ENCODE peak calls at places on chromosome 1, in eight cellular contexts. Z is H1, X is K562, W is HCT116, C is A549, T is HepG2, M is GM12878, Q is endothelial cell of umbilical vein. I is an unnamed sample.

GRCh38 chr1:108505766-108506075 is 54.2 kb upstream of the EEIG2 start:
- DNase-seq in Z (no peak), X (no peak), W (no peak), C (no peak), T (no peak), M (no peak), Q (no peak), I (peak; percentile 84)

GRCh38 chr1:61337981-61338848 is 255.9 kb downstream of the NFIA start:
- DNase-seq in Z (no peak), X (no peak), W (peak; percentile 73), C (peak; percentile 66), T (peak; percentile 91), M (no peak), Q (peak; percentile 93), I (peak; percentile 4)

GRCh38 chr1:212721388-212722247 is 22.0 kb upstream of the BATF3 start:
- DNase-seq in Z (no peak), X (peak; percentile 64), W (no peak), C (peak; percentile 28), T (peak; percentile 92), M (no peak), Q (peak; percentile 25), I (peak; percentile 65)

GRCh38 chr1:44294588-44295007 is 60.5 kb downstream of the ERI3 start:
- DNase-seq in Z (peak; percentile 61), X (peak; percentile 78), W (peak; percentile 2), C (peak; percentile 28), T (peak; percentile 31), M (no peak), Q (no peak), I (no peak)

GRCh38 chr1:185644531-185644930 is 89.7 kb upstream of the HMCN1 start:
- DNase-seq in Z (no peak), X (no peak), W (no peak), C (no peak), T (no peak), M (no peak), Q (no peak), I (peak; percentile 11)

GRCh38 chr1:229229137-229229720 is 41.7 kb upstream of the RAB4A start:
- DNase-seq in Z (peak; percentile 50), X (no peak), W (no peak), C (peak; percentile 60), T (no peak), M (no peak), Q (no peak), I (peak; percentile 48)

GRCh38 chr1:37479255-37480124 is 5.1 kb downstream of the ZC3H12A start:
- DNase-seq in Z (no peak), X (peak; percentile 96), W (peak; percentile 67), C (peak; percentile 81), T (peak; percentile 89), M (peak; percentile 65), Q (peak; percentile 76), I (peak; percentile 97)

GRCh38 chr1:119367332-119368124 is 1.1 kb upstream of the HAO2 start:
- DNase-seq in Z (no peak), X (peak; percentile 27), W (peak; percentile 27), C (peak; percentile 32), T (peak; percentile 53), M (no peak), Q (peak; percentile 33), I (peak; percentile 21)

GRCh38 chr1:147169840-147170674 is 2.2 kb downstream of the PRKAB2 start:
- DNase-seq in Z (no peak), X (peak; percentile 6), W (no peak), C (no peak), T (no peak), M (no peak), Q (no peak), I (no peak)

GRCh38 chr1:115874929-115875328 is 34.0 kb upstream of the NHLH2 start:
- DNase-seq in Z (no peak), X (no peak), W (no peak), C (no peak), T (no peak), M (no peak), Q (no peak), I (peak; percentile 83)

GRCh38 chr1:33634806-33635205 is 162.4 kb downstream of the ZSCAN20 start:
- DNase-seq in Z (peak; percentile 85), X (peak; percentile 44), W (peak; percentile 62), C (peak; percentile 18), T (peak; percentile 14), M (no peak), Q (peak; percentile 12), I (peak; percentile 50)

GRCh38 chr1:189192741-189193140 is 1284.9 kb downstream of the BRINP3 start:
- DNase-seq in Z (no peak), X (no peak), W (no peak), C (no peak), T (no peak), M (no peak), Q (no peak), I (no peak)

GRCh38 chr1:201085902-201086735 is 26.1 kb downstream of the CACNA1S start:
- DNase-seq in Z (peak; percentile 81), X (peak; percentile 68), W (peak; percentile 51), C (peak; percentile 93), T (peak; percentile 36), M (no peak), Q (peak; percentile 31), I (peak; percentile 50)

GRCh38 chr1:41739061-41739955 is 179.4 kb downstream of the HIVEP3 start:
- DNase-seq in Z (no peak), X (no peak), W (no peak), C (no peak), T (no peak), M (peak; percentile 66), Q (peak; percentile 68), I (peak; percentile 98)

GRCh38 chr1:19209439-19209989 is 552 bp downstream of the UBR4 start:
- DNase-seq in Z (no peak), X (peak; percentile 92), W (no peak), C (peak; percentile 14), T (peak; percentile 58), M (no peak), Q (peak; percentile 48), I (peak; percentile 74)

GRCh38 chr1:58255192-58255591 is 291.3 kb downstream of the OMA1 start:
- DNase-seq in Z (no peak), X (no peak), W (no peak), C (no peak), T (no peak), M (no peak), Q (no peak), I (no peak)

GRCh38 chr1:4395158-4395557 is 259.3 kb upstream of the AJAP1 start:
- DNase-seq in Z (no peak), X (no peak), W (no peak), C (no peak), T (no peak), M (no peak), Q (no peak), I (no peak)

GRCh38 chr1:183477986-183478781 is 5.9 kb downstream of the SMG7 start:
- DNase-seq in Z (no peak), X (no peak), W (no peak), C (no peak), T (no peak), M (no peak), Q (no peak), I (no peak)

GRCh38 chr1:172964864-172965263 is 85.9 kb downstream of the TNFSF18 start:
- DNase-seq in Z (no peak), X (no peak), W (no peak), C (no peak), T (no peak), M (no peak), Q (no peak), I (no peak)

DNA sequence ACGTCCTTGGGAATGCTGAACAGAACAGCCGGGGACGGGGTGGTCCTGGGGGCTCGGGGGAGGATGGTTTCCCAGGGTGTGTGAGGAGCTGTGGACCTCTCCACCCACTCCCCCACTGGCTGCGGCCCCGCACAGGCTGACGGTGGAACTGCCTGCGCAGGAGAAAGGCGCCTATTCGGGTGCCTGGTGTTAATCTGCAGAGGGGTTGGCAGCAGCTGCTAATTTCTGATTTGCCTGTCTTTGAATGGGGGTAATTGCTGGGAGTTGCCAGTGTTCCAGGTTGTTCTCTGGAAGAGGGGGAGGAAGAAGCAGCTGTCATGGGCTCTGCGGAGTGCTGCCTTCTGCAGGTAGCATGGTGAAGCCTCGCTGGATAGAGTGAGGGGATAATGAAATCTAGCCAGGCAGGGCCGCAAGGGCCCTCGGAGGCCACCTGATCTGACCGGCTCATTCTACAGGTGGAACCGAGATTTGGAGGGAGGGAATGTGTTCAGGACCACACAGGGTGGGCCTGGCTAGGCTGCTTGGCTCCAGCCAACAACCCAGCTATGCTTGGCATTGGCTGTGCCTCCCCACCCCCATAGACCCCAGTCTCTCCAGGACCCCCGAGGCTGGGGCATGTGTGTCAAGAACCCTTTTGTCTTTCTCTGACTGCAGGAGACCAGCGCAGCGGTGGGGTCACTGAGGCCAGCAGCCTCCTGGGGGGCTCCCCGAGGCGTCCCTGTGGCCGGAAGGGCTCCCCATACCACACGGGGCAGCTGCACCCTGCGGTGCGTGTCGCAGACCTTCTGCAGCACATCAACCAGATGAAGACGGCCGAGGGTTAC is 67.1 kb downstream of the PTPRU start:
- DNase-seq in Z (no peak), X (no peak), W (no peak), C (no peak), T (no peak), M (no peak), Q (no peak), I (no peak)
- TF ChIP-seq MAX in Z (no peak), X (no peak), W (no peak), C (no peak), T (no peak), M (no peak), Q (no peak), I (no peak)

GRCh38 chr1:6026095-6026809 is 19.4 kb upstream of the KCNAB2 start:
- DNase-seq in Z (peak; percentile 83), X (no peak), W (peak; percentile 44), C (peak; percentile 44), T (peak; percentile 70), M (peak; percentile 83), Q (no peak), I (peak; percentile 97)
- TF ChIP-seq POLR2A in Z (no peak), X (no peak), W (no peak), C (peak; percentile 30), T (peak; percentile 83), M (peak; percentile 88), Q (no peak), I (peak; percentile 85)

GRCh38 chr1:47378147-47378546 is 37.9 kb upstream of the FOXE3 start:
- DNase-seq in Z (no peak), X (no peak), W (no peak), C (no peak), T (peak; percentile 73), M (no peak), Q (no peak), I (no peak)

GRCh38 chr1:47371016-47371517 is 37.5 kb downstream of the CMPK1 start:
- DNase-seq in Z (no peak), X (no peak), W (no peak), C (no peak), T (no peak), M (no peak), Q (no peak), I (no peak)

DNA sequence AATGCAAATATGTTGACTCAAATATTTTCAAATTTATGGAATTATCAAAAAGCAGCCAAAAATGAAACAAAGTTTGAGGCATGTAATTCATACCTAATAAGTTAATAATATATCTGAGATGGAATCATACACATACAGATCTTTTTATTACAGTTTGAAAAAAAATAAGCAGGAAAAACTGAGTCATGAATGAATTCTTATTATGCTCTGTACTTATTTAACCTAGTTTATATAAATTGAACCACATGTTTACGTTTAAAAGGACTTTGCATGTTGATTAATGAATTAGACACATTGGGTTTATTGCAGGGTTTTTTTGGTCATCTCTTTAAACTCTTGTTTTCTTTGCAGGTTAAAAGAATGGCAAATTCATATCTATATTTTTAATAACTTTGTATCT is 40.9 kb downstream of the CMPK1 start:
- DNase-seq in Z (no peak), X (no peak), W (no peak), C (no peak), T (no peak), M (no peak), Q (no peak), I (no peak)
- TF ChIP-seq MAX in Z (no peak), X (no peak), W (no peak), C (no peak), T (no peak), M (no peak), Q (no peak), I (no peak)

GRCh38 chr1:239854956-239855355 is 236.7 kb upstream of the FMN2 start:
- DNase-seq in Z (no peak), X (no peak), W (no peak), C (no peak), T (no peak), M (no peak), Q (no peak), I (no peak)
- TF ChIP-seq POLR2A in Z (no peak), X (no peak), W (no peak), C (no peak), T (no peak), M (no peak), Q (no peak), I (no peak)